ENCODE peak calls at places on chromosomes 3 and 15, in five cellular contexts. M is SK-N-SH, Q is GM23338, N is OCI-LY7, P is PC-3. J is an unnamed sample.

GRCh38 chr15:99826146-99826745 is 93.0 kb upstream of the LYSMD4 start:
- DNase-seq in M (no peak), Q (no peak), N (no peak), P (no peak), J (no peak)

GRCh38 chr3:113264741-113265140 is 53.4 kb downstream of the BOC start:
- DNase-seq in M (no peak), Q (peak; percentile 44), N (no peak), P (no peak), J (peak; percentile 72)

GRCh38 chr3:62453448-62453847 is 80.1 kb upstream of the FEZF2 start:
- DNase-seq in M (no peak), Q (no peak), N (no peak), P (no peak), J (no peak)

GRCh38 chr3:34260266-34260990 is 462.0 kb downstream of the PDCD6IP start:
- DNase-seq in M (peak; percentile 47), Q (peak; percentile 73), N (peak; percentile 33), P (peak; percentile 62), J (peak; percentile 57)

GRCh38 chr3:55000546-55000945 is 72.7 kb upstream of the LRTM1 start:
- DNase-seq in M (peak; percentile 15), Q (no peak), N (no peak), P (peak; percentile 65), J (no peak)

GRCh38 chr15:41727143-41727542 is 47.1 kb upstream of the MAPKBP1 start:
- DNase-seq in M (no peak), Q (no peak), N (no peak), P (no peak), J (no peak)

GRCh38 chr15:45862034-45862433 is 227.2 kb downstream of the SQOR start:
- DNase-seq in M (no peak), Q (no peak), N (no peak), P (no peak), J (no peak)

GRCh38 chr15:50938525-50938924 is 30.0 kb downstream of the AP4E1 start:
- DNase-seq in M (no peak), Q (no peak), N (no peak), P (no peak), J (no peak)

GRCh38 chr15:57297163-57297593 is 79.1 kb upstream of the CGNL1 start:
- DNase-seq in M (no peak), Q (no peak), N (peak; percentile 19), P (no peak), J (no peak)

GRCh38 chr3:124639406-124640237 is 90.6 kb upstream of the UMPS start:
- DNase-seq in M (no peak), Q (no peak), N (no peak), P (no peak), J (no peak)

GRCh38 chr3:81045976-81046375 is 715.5 kb downstream of the GBE1 start:
- DNase-seq in M (no peak), Q (no peak), N (no peak), P (peak; percentile 18), J (no peak)

GRCh38 chr15:57003418-57003817 is 85.0 kb downstream of the TCF12 start:
- DNase-seq in M (no peak), Q (no peak), N (no peak), P (peak; percentile 72), J (no peak)

GRCh38 chr15:59311245-59311644 is 61.4 kb downstream of the MYO1E start:
- DNase-seq in M (no peak), Q (no peak), N (no peak), P (no peak), J (peak; percentile 34)

GRCh38 chr3:19147905-19148767 is at the start of gene KCNH8:
- DNase-seq in M (peak; percentile 81), Q (peak; percentile 80), N (peak; percentile 4), P (no peak), J (peak; percentile 66)

GRCh38 chr3:198079771-198080520 is 119.9 kb downstream of the LMLN start:
- DNase-seq in M (no peak), Q (peak; percentile 63), N (peak; percentile 34), P (peak; percentile 54), J (peak; percentile 45)

GRCh38 chr3:18499256-18499655 is 74.1 kb upstream of the SATB1 start:
- DNase-seq in M (no peak), Q (no peak), N (peak; percentile 90), P (no peak), J (no peak)

DNA sequence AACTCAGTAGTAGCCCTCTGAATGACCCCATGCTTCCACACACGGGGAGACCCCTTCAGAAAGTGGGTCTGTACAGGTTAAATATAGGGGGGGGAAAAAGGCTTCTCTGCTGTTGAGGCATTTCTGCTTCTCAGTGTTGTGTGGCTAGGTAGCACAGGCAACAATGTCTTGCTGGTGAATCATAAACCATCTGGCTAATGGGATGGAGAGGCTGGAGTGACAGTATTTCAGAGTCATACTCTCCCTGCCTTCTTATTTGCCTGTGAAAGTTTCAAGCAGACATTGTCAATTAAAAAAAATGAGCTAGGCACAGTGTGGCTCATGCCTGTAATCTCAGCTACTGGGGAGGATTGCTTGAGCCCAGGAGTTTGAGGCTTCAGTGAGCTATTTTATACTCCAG is 14.2 kb upstream of the FBXL22 start:
- DNase-seq in M (no peak), Q (no peak), N (no peak), P (peak; percentile 23), J (no peak)
- TF ChIP-seq EZH2phosphoT487 in M (no peak), Q (no peak), N (no peak), P (no peak), J (no peak)

GRCh38 chr15:98057453-98057852 is 97.0 kb downstream of the ARRDC4 start:
- DNase-seq in M (no peak), Q (no peak), N (no peak), P (no peak), J (no peak)
- TF ChIP-seq EZH2phosphoT487 in M (no peak), Q (no peak), N (no peak), P (no peak), J (no peak)

GRCh38 chr3:88180398-88180999 is 30.7 kb downstream of the C3orf38 start:
- DNase-seq in M (peak; percentile 7), Q (peak; percentile 65), N (peak; percentile 68), P (peak; percentile 69), J (peak; percentile 6)
- TF ChIP-seq EZH2phosphoT487 in M (no peak), Q (no peak), N (no peak), P (no peak), J (no peak)

GRCh38 chr3:196563721-196564225 is 4.6 kb downstream of the WDR53 start:
- DNase-seq in M (no peak), Q (no peak), N (no peak), P (peak; percentile 84), J (no peak)

GRCh38 chr3:196568246-196569002 is at the start of the genes FBXO45 and WDR53:
- DNase-seq in M (peak; percentile 97), Q (peak; percentile 99), N (peak; percentile 97), P (peak; percentile 97), J (peak; percentile 98)

GRCh38 chr3:196572389-196572788 is 3.9 kb downstream of the FBXO45 start:
- DNase-seq in M (no peak), Q (no peak), N (no peak), P (no peak), J (no peak)

DNA sequence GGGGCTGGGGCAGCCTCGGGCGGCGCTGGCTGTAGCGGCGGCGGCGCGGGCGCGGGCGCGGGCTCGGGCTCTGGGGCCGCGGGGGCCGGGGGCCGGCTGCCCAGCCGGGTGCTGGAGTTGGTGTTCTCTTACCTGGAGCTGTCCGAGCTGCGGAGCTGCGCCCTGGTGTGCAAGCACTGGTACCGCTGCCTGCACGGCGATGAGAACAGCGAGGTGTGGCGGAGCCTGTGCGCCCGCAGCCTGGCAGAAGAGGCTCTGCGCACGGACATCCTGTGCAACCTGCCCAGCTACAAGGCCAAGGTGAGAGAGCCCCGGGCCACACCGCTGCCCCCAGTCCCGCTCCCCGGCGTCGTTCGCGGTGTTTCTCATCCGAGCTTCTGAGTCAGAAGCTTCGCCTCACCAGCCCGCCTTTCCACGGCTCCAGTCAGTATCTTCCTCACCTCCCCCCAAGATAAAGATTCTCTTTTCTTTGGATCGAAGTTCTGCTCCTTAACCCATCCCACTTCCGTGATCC is 600 bp downstream of the FBXO45 start:
- DNase-seq in M (no peak), Q (peak; percentile 71), N (peak; percentile 71), P (peak; percentile 40), J (no peak)
- TF ChIP-seq EZH2phosphoT487 in M (no peak), Q (no peak), N (no peak), P (no peak), J (no peak)